ENCODE peak calls at places on chromosome 21, in eight cellular contexts. K is stimulated activated CD4-positive, alpha-beta T cell treated with anti-CD3 and anti-CD28 coated beads, Interleukin-4, amount 100 ng/mL, for 24 hours; N is H54; B is HTR-8/SVneo; R is astrocyte of the hippocampus; U is activated T-cell treated with anti-CD3 and anti-CD28 coated beads, Interleukin-2, amount 50 U/mL, for 72 hours; V is activated gamma-delta T cell treated with Interleukin-2 at 50 U/mL for 16 hours; T is sciatic nerve. C is an unnamed sample.

GRCh38 chr21:30839304-30839703 is 9.7 kb upstream of the KRTAP7-1 start:
- DNase-seq in K (peak), R (peak), T (no peak), B (peak), N (peak), V (peak), U (peak), C (peak)

GRCh38 chr21:28294046-28294445 is 698.6 kb downstream of the LTN1 start:
- DNase-seq in T (no peak), B (peak), N (no peak), R (peak), K (no peak), V (no peak), U (no peak), C (no peak)

GRCh38 chr21:41750051-41750450 is 16.8 kb downstream of the RIPK4 start:
- DNase-seq in V (no peak), T (no peak), U (no peak), R (peak), B (no peak), N (peak), K (no peak), C (peak)

GRCh38 chr21:42348762-42349161 is 2.0 kb downstream of the TFF2 start:
- DNase-seq in V (no peak), R (no peak), N (no peak), B (no peak), U (no peak), K (no peak), T (peak), C (no peak)

GRCh38 chr21:37198989-37199924 is 67.9 kb downstream of the VPS26C start:
- DNase-seq in R (peak), U (no peak), N (peak), T (no peak), V (no peak), K (no peak), B (peak), C (peak)

GRCh38 chr21:16418211-16418610 is 688.4 kb downstream of the USP25 start:
- DNase-seq in B (no peak), R (no peak), V (no peak), T (no peak), K (no peak), U (no peak), N (no peak), C (no peak)

GRCh38 chr21:45309069-45309521 is 21.4 kb upstream of the POFUT2 start:
- DNase-seq in U (peak), B (peak), T (peak), V (peak), K (peak), N (peak), R (peak), C (peak)

GRCh38 chr21:25569711-25570110 is 37.6 kb downstream of the MRPL39 start:
- DNase-seq in K (no peak), U (no peak), V (no peak), T (no peak), R (no peak), B (no peak), N (no peak), C (no peak)

GRCh38 chr21:37367758-37368535 is 1.4 kb downstream of the DYRK1A start:
- DNase-seq in N (no peak), B (no peak), V (peak), U (peak), K (peak), T (peak), R (peak), C (peak)

GRCh38 chr21:29295066-29295650 is 3.6 kb upstream of the BACH1 start:
- DNase-seq in N (no peak), V (no peak), T (no peak), U (peak), K (peak), B (no peak), R (no peak), C (no peak)

GRCh38 chr21:17612023-17612564 is 607 bp downstream of the BTG3 start:
- DNase-seq in V (peak), T (peak), U (peak), K (peak), B (no peak), N (peak), R (peak), C (peak)

GRCh38 chr21:41482321-41482720 is 25.6 kb downstream of the TMPRSS2 start:
- DNase-seq in V (no peak), N (no peak), U (no peak), R (peak), T (no peak), B (no peak), K (no peak), C (peak)

GRCh38 chr21:39033878-39034589 is 149.2 kb downstream of the PSMG1 start:
- DNase-seq in U (no peak), T (no peak), N (no peak), B (no peak), K (no peak), V (no peak), R (peak), C (no peak)

GRCh38 chr21:42835611-42836401 is 43.5 kb downstream of the WDR4 start:
- DNase-seq in T (peak), V (no peak), K (no peak), N (no peak), R (no peak), B (no peak), U (no peak), C (no peak)

GRCh38 chr21:44920694-44921604 is at the start of gene ITGB2:
- DNase-seq in B (no peak), V (peak), U (peak), K (peak), T (no peak), N (no peak), R (no peak), C (no peak)

GRCh38 chr21:15367061-15367626 is 302.3 kb upstream of the NRIP1 start:
- DNase-seq in U (no peak), R (no peak), V (no peak), N (no peak), K (no peak), B (no peak), T (no peak), C (peak)

GRCh38 chr21:44845418-44846200 is 27.7 kb upstream of the SUMO3 start:
- DNase-seq in T (peak), K (peak), B (peak), V (peak), N (no peak), R (peak), U (peak), C (peak)

GRCh38 chr21:31908106-31909031 is 35.5 kb downstream of the HUNK start:
- DNase-seq in U (no peak), N (no peak), V (no peak), B (no peak), T (no peak), K (no peak), R (peak), C (no peak)

GRCh38 chr21:30257773-30258172 is 25.0 kb downstream of the KRTAP24-1 start:
- DNase-seq in N (peak), K (no peak), U (no peak), R (peak), T (no peak), B (peak), V (no peak), C (peak)

C was measured in Daoy.